ENCODE peak calls at places on chromosomes 11 and 22, in seven cellular contexts. R is ureter, A is GM18507, T is IMR-90, M is spleen, F is left ventricle myocardium superior, K is A549. Z is an unnamed sample.

GRCh38 chr11:3939211-3939610 is 83.7 kb downstream of the STIM1 start:
- DNase-seq in R (no peak), A (no peak), T (peak; percentile 95), M (no peak), F (no peak), K (no peak), Z (no peak)

GRCh38 chr11:74185695-74186094 is 14.6 kb downstream of the PPME1 start:
- DNase-seq in R (no peak), A (no peak), T (peak; percentile 83), M (no peak), F (no peak), K (no peak), Z (no peak)

GRCh38 chr11:77137421-77137820 is 9.4 kb downstream of the MYO7A start:
- DNase-seq in R (no peak), A (no peak), T (no peak), M (no peak), F (no peak), K (no peak), Z (no peak)

GRCh38 chr22:40498454-40499186 is 128.2 kb downstream of the SGSM3 start:
- DNase-seq in R (no peak), A (no peak), T (peak; percentile 97), M (no peak), F (no peak), K (peak; percentile 80), Z (no peak)

GRCh38 chr11:125001073-125001764 is 47.2 kb downstream of the CCDC15 start:
- DNase-seq in R (no peak), A (no peak), T (peak; percentile 37), M (no peak), F (no peak), K (no peak), Z (no peak)

GRCh38 chr11:27605422-27605821 is 94.8 kb downstream of the BDNF start:
- DNase-seq in R (no peak), A (no peak), T (no peak), M (no peak), F (no peak), K (no peak), Z (no peak)

GRCh38 chr22:36765943-36766450 is 9.9 kb downstream of the IFT27 start:
- DNase-seq in R (no peak), A (no peak), T (peak; percentile 59), M (no peak), F (no peak), K (no peak), Z (peak; percentile 3)

GRCh38 chr11:34749666-34750659 is 129.1 kb downstream of the EHF start:
- DNase-seq in R (peak; percentile 79), A (no peak), T (peak; percentile 68), M (no peak), F (peak; percentile 81), K (no peak), Z (no peak)

GRCh38 chr11:1943977-1944376 is 3.2 kb upstream of the MRPL23 start:
- DNase-seq in R (peak; percentile 48), A (no peak), T (peak; percentile 5), M (peak; percentile 43), F (peak; percentile 25), K (no peak), Z (peak; percentile 38)

GRCh38 chr11:68338041-68338800 is 25.8 kb downstream of the LRP5 start:
- DNase-seq in R (no peak), A (no peak), T (peak; percentile 72), M (no peak), F (peak; percentile 65), K (no peak), Z (no peak)

GRCh38 chr11:76626921-76627391 is 43.6 kb downstream of the LRRC32 start:
- DNase-seq in R (peak; percentile 41), A (peak; percentile 46), T (peak; percentile 29), M (no peak), F (no peak), K (no peak), Z (no peak)

GRCh38 chr11:110317516-110317932 is 21.1 kb upstream of the RDX start:
- DNase-seq in R (no peak), A (no peak), T (peak; percentile 49), M (no peak), F (no peak), K (no peak), Z (no peak)

GRCh38 chr11:115304774-115305472 is 199.3 kb downstream of the CADM1 start:
- DNase-seq in R (no peak), A (no peak), T (no peak), M (no peak), F (no peak), K (no peak), Z (no peak)

GRCh38 chr11:93131709-93132108 is 66.1 kb downstream of the SLC36A4 start:
- DNase-seq in R (no peak), A (no peak), T (no peak), M (no peak), F (no peak), K (no peak), Z (no peak)

GRCh38 chr22:22410677-22411076 is 97.9 kb downstream of the ZNF280B start:
- DNase-seq in R (no peak), A (no peak), T (no peak), M (no peak), F (no peak), K (no peak), Z (no peak)

GRCh38 chr11:116697011-116697410 is 75.8 kb downstream of the BUD13 start:
- DNase-seq in R (no peak), A (no peak), T (no peak), M (peak; percentile 6), F (no peak), K (no peak), Z (no peak)

GRCh38 chr22:27685515-27685914 is 116.0 kb downstream of the MN1 start:
- DNase-seq in R (no peak), A (no peak), T (no peak), M (no peak), F (peak; percentile 77), K (no peak), Z (no peak)

GRCh38 chr11:47143322-47143721 is 33.4 kb downstream of the ARFGAP2 start:
- DNase-seq in R (no peak), A (no peak), T (peak; percentile 97), M (no peak), F (peak; percentile 60), K (no peak), Z (no peak)

GRCh38 chr11:18472587-18472986 is 16.9 kb downstream of the LDHAL6A start:
- DNase-seq in R (no peak), A (no peak), T (no peak), M (no peak), F (no peak), K (no peak), Z (no peak)

GRCh38 chr11:2094354-2095197 is 44.6 kb downstream of the IGF2 start:
- DNase-seq in R (no peak), A (no peak), T (no peak), M (peak; percentile 68), F (no peak), K (no peak), Z (peak; percentile 71)

GRCh38 chr22:33887173-33887572 is 33.1 kb downstream of the LARGE1 start:
- DNase-seq in R (no peak), A (no peak), T (no peak), M (no peak), F (no peak), K (no peak), Z (no peak)

GRCh38 chr11:47234669-47235075 is 13.9 kb downstream of the ACP2 start:
- DNase-seq in R (no peak), A (no peak), T (peak; percentile 13), M (no peak), F (no peak), K (no peak), Z (no peak)

Z was measured in kidney.